ENCODE peak calls at places on chromosome 13, in six cellular contexts. B is lower lobe of right lung, F is A549, U is psoas muscle, M is fibroblast of lung, E is lung. H is an unnamed sample. For H3K4me1, the result is how much of the 10 kb centered on the place peaks cover.

GRCh38 chr13:67518785-67519184 is 288.6 kb upstream of the PCDH9 start:
- DNase-seq in B (no peak), F (no peak), U (no peak), M (no peak), E (no peak), H (no peak)

GRCh38 chr13:39603424-39603947 is 493 bp upstream of the LHFPL6 start:
- DNase-seq in B (no peak), F (peak), U (no peak), M (peak), E (peak), H (no peak)

GRCh38 chr13:75512253-75512652 is 25.4 kb downstream of the COMMD6 start:
- DNase-seq in B (no peak), F (no peak), U (no peak), M (no peak), E (no peak), H (no peak)

GRCh38 chr13:19881641-19882040 is 18.2 kb upstream of the ZMYM5 start:
- DNase-seq in B (no peak), F (no peak), U (no peak), M (no peak), E (no peak), H (no peak)

GRCh38 chr13:73171242-73171641 is 112.4 kb downstream of the KLF5 start:
- DNase-seq in B (no peak), F (no peak), U (no peak), M (no peak), E (no peak), H (no peak)

GRCh38 chr13:24032252-24032651 is 128.3 kb upstream of the SPATA13 start:
- DNase-seq in B (no peak), F (no peak), U (no peak), M (peak), E (peak), H (no peak)

GRCh38 chr13:98333481-98333880 is 156.4 kb upstream of the RNF113B start:
- DNase-seq in B (no peak), F (no peak), U (no peak), M (no peak), E (no peak), H (no peak)

GRCh38 chr13:23378009-23378632 is 55.4 kb downstream of the SACS start:
- DNase-seq in B (no peak), F (peak), U (no peak), M (peak), E (no peak), H (no peak)

GRCh38 chr13:30115257-30115600 is 192.1 kb downstream of the KATNAL1 start:
- DNase-seq in B (no peak), F (no peak), U (no peak), M (no peak), E (no peak), H (no peak)

GRCh38 chr13:112756967-112757758 is 67.3 kb downstream of the ATP11A start:
- DNase-seq in B (no peak), F (no peak), U (peak), M (no peak), E (no peak), H (no peak)

GRCh38 chr13:21079761-21080730 is 18.7 kb upstream of the LATS2 start:
- DNase-seq in B (no peak), F (no peak), U (no peak), M (peak), E (no peak), H (no peak)

GRCh38 chr13:80001510-80001842 is 339.4 kb downstream of the SPRY2 start:
- DNase-seq in B (no peak), F (no peak), U (no peak), M (no peak), E (no peak), H (no peak)

GRCh38 chr13:28179974-28180373 is 41.6 kb downstream of the PAN3 start:
- DNase-seq in B (no peak), F (no peak), U (no peak), M (no peak), E (no peak), H (no peak)

GRCh38 chr13:26983533-26984315 is 187.9 kb downstream of the USP12 start:
- DNase-seq in B (no peak), F (no peak), U (no peak), M (peak), E (no peak), H (no peak)

GRCh38 chr13:35891973-35892441 is 239.2 kb downstream of the DCLK1 start:
- DNase-seq in B (no peak), F (peak), U (no peak), M (peak), E (peak), H (no peak)

GRCh38 chr13:29993716-29994488 is 143.5 kb upstream of the UBL3 start:
- DNase-seq in B (no peak), F (no peak), U (no peak), M (peak), E (no peak), H (no peak)

GRCh38 chr13:85266771-85267170 is 532.4 kb downstream of the SLITRK6 start:
- DNase-seq in B (no peak), F (no peak), U (no peak), M (no peak), E (no peak), H (no peak)

GRCh38 chr13:41411536-41411935 is 45.8 kb upstream of the RGCC start:
- DNase-seq in B (no peak), F (peak), U (no peak), M (peak), E (no peak), H (no peak)

GRCh38 chr13:27463500-27463899 is 13.1 kb upstream of the MTIF3 start:
- DNase-seq in B (no peak), F (no peak), U (no peak), M (no peak), E (no peak), H (no peak)

GRCh38 chr13:91596832-91597231 is 198.4 kb downstream of the GPC5 start:
- DNase-seq in B (no peak), F (no peak), U (no peak), M (no peak), E (no peak), H (no peak)

GRCh38 chr13:103812558-103812957 is 746.3 kb upstream of the SLC10A2 start:
- DNase-seq in B (no peak), F (no peak), U (no peak), M (no peak), E (no peak), H (no peak)

GRCh38 chr13:78326608-78327007 is 276.7 kb downstream of the POU4F1 start:
- DNase-seq in B (no peak), F (no peak), U (no peak), M (peak), E (no peak), H (peak)

GRCh38 chr13:40254394-40254793 is 412.0 kb downstream of the FOXO1 start:
- DNase-seq in B (no peak), F (peak), U (no peak), M (peak), E (no peak), H (no peak)

GRCh38 chr13:90760639-90761038 is 586.8 kb upstream of the MIR17HG start:
- DNase-seq in B (no peak), F (no peak), U (no peak), M (no peak), E (no peak), H (no peak)

GRCh38 chr13:39777527-39778061 is 122.1 kb downstream of the COG6 start:
- DNase-seq in B (no peak), F (peak), U (no peak), M (peak), E (no peak), H (no peak)

DNA sequence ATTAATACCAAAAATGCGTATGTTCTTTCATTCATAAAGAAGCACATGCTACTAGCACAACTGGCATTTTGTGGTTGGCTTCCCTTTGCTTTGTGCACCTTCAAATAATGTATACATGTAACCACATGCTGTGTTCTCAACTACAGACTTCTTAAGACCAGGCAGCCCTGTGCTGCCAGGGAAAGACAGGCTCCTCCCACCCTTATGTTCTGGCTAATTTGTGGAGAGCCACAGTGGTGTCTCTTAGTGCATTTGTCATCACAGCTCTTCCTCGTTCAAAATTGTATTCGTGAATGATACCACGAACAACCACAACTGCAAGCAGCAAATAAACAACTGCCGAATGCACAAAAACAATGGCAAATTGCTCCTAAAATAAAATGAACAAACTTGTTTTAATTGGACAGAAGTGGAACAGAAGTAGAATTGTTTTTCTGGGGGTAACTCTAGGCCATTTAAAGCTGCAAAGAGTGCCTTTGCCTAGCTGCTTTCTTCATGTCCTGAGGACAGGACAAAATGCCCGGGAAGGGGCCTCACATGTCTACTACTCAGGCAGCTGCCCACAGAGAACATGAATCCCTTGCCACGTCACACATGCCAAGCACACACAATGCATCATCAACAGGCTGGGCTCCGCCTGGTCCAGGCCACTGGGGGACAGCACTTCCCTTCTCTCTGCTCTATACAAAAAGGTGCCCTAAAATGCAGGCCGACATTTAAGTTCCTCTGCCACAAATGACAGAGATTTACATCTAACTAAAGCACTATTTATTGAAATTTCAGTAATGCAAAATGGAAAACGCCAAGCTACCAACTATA is 21.7 kb downstream of the IRS2 start:
- DNase-seq in B (no peak), F (no peak), U (peak), M (peak), E (no peak), H (no peak)
- TF ChIP-seq CTCF in B (peak), F (no peak), U (peak), M (no peak), E (no peak), H (peak)

DNA sequence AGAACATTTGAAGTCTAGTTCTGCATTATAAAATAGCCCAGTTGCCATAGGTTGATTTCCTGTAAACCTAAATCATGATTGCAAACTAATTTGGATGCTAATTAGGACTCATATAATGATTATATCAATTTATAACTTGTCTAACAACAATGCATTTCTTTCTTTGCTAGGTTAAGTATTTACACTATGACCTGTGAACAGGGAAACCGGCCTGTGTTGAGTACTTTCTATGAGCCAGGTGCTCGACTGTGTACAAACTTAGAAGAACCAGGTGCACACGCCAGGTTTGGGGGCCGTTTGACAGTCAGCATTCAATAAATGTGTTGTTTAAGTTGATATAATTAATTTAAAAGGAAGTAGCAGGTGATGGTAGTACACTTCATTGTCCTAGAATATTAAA is 203.1 kb downstream of the TM9SF2 start:
- DNase-seq in B (no peak), F (no peak), U (no peak), M (no peak), E (no peak), H (no peak)
- H3K4me3 ChIP-seq in B (no peak), F (no peak), U (no peak), M (no peak), E (no peak), H (no peak)

GRCh38 chr13:106498158-106498557 is 37.3 kb downstream of the EFNB2 start:
- DNase-seq in B (no peak), F (no peak), U (no peak), M (no peak), E (no peak), H (no peak)

GRCh38 chr13:106499113-106499512 is 36.3 kb downstream of the EFNB2 start:
- DNase-seq in B (no peak), F (no peak), U (no peak), M (peak), E (no peak), H (no peak)

GRCh38 chr13:106498571-106498970 is 36.9 kb downstream of the EFNB2 start:
- DNase-seq in B (no peak), F (no peak), U (no peak), M (no peak), E (no peak), H (no peak)

GRCh38 chr13:106500450-106500849 is 35.0 kb downstream of the EFNB2 start:
- DNase-seq in B (no peak), F (no peak), U (no peak), M (peak), E (no peak), H (no peak)

DNA sequence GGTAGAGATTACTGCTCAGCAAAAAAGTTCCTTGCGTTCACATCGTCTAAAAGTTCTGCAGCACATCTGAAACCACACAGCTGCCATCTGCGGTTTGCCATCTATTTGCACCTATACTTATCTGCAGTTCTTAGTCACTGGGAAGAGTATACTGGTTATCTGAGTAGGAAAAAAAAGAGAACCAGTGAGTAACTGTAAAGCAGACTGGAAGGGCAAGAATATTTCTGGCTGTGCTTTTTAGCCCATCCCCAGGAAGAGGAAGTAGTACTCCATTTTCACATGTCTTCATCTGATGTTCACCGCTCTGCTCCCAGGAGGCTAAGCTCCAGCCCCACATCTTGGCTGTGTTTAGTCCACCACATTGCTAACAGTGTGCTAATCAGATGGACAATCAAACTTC is 35.6 kb downstream of the EFNB2 start:
- DNase-seq in B (no peak), F (no peak), U (no peak), M (peak), E (no peak), H (no peak)
- H3K4me1 ChIP-seq in B (under half), F (under half), U (half or more), M (under half), E (under half), H (half or more)

DNA sequence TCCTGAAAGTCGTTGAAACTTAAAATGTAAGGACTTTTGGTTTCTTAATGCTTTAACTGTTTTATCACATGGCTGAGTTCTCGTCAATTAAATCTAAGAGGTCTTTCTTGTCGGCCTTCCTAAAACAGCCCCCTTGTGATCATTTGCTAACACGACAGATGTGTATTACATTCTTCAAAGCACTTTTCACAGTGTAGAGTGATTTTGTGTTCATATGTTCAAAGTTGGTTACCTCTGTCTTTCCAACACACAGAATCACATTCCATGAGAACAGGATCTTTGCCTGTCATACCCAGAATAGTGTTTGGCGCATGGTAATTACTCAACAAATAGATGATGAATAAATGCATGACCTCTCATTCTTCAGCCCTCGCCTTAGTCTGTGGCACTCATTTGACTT is 1.1 kb downstream of the GTF2F2 start:
- DNase-seq in B (no peak), F (peak), U (no peak), M (peak), E (no peak), H (no peak)
- TF ChIP-seq CTCF in B (no peak), F (no peak), U (no peak), M (peak), E (no peak), H (peak)

GRCh38 chr13:32409561-32410440 is 18.1 kb downstream of the N4BP2L1 start:
- DNase-seq in B (no peak), F (no peak), U (peak), M (peak), E (no peak), H (peak)
- H3K4me3 ChIP-seq in B (no peak), F (no peak), U (no peak), M (no peak), E (no peak), H (no peak)

GRCh38 chr13:113852536-113853517 is 11.0 kb downstream of the GAS6 start:
- DNase-seq in B (peak), F (no peak), U (peak), M (no peak), E (no peak), H (no peak)

GRCh38 chr13:113855012-113855921 is 8.6 kb downstream of the GAS6 start:
- DNase-seq in B (peak), F (no peak), U (peak), M (no peak), E (no peak), H (no peak)

GRCh38 chr13:113855931-113856715 is 7.8 kb downstream of the GAS6 start:
- DNase-seq in B (peak), F (no peak), U (no peak), M (no peak), E (no peak), H (no peak)

GRCh38 chr13:113853518-113854237 is 10.2 kb downstream of the GAS6 start:
- DNase-seq in B (peak), F (no peak), U (peak), M (no peak), E (no peak), H (no peak)

DNA sequence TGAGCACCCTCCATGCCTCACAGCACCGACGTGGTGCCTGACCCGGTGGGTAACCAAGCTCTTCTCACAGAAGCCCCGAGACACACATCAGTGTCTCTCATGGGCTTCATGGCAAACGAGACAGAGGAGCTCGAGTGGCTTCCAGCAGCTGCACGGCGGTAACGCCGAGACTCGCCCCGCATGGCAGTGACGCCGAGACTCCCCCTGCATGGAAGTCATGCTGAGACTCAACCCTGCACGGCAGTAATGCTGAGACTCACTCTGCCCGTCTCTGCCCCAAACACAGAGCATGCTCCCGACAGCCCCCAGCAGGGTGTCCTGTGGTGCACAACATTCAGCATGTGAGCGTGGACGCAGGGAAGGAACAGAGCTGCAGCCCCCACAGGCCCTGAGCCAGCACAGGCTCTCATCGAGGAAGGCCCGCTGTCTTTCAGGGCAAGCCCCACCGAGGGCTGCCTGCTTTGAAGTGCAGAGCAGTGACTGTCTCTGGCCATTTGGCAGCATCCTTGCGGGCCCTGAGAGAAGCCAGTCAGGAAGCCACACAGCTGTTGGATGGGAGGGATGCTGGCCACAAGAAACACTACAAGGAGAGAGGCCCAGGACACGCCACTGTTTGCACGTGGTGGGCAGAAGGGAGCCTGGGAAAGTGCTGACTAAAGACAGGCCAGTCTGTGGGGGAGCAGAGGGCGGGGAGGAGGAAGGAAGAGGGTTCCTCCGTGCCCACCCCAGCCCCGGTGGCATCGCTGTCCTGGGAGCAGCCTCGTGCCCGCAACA is 9.5 kb downstream of the GAS6 start:
- DNase-seq in B (peak), F (no peak), U (peak), M (peak), E (no peak), H (no peak)
- H3K4me1 ChIP-seq in B (half or more), F (under half), U (half or more), M (under half), E (under half), H (under half)

GRCh38 chr13:101013245-101013644 is 338.6 kb upstream of the TMTC4 start:
- DNase-seq in B (no peak), F (no peak), U (no peak), M (no peak), E (no peak), H (no peak)

GRCh38 chr13:101018720-101019119 is 344.1 kb upstream of the TMTC4 start:
- DNase-seq in B (no peak), F (peak), U (no peak), M (peak), E (no peak), H (no peak)

GRCh38 chr13:101019126-101019525 is 344.5 kb upstream of the TMTC4 start:
- DNase-seq in B (no peak), F (no peak), U (no peak), M (peak), E (no peak), H (no peak)
- TF ChIP-seq CTCF in B (no peak), F (no peak), U (no peak), M (no peak), E (no peak), H (no peak)

GRCh38 chr13:46388308-46388707 is 1.3 kb upstream of the RUBCNL start:
- DNase-seq in B (no peak), F (no peak), U (no peak), M (no peak), E (no peak), H (no peak)

GRCh38 chr13:46386996-46387851 is at the start of gene RUBCNL:
- DNase-seq in B (peak), F (peak), U (peak), M (peak), E (no peak), H (peak)

GRCh38 chr13:46389985-46390384 is 2.9 kb upstream of the RUBCNL start:
- DNase-seq in B (peak), F (no peak), U (peak), M (no peak), E (no peak), H (no peak)

GRCh38 chr13:46389457-46389856 is 2.4 kb upstream of the RUBCNL start:
- DNase-seq in B (no peak), F (no peak), U (no peak), M (no peak), E (no peak), H (no peak)

DNA sequence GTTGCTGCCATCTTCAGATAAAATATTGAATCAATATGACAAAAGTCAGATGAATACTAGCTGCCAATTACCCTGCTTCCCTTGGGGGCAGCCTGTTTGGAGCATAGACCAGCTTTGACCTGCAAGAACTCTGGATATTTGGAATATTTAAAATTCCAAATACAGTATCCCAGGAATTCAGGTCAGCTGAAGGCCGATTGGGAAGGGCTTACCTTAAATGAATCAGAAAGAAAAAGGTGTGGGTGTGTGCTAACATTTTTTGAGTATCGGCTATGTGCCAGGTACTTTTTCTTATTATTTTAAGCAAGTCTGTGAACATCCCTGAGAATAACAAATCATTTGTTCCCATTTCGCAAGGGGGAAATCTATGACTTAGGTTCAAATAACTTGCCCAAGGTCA is 1.8 kb upstream of the RUBCNL start:
- DNase-seq in B (no peak), F (no peak), U (no peak), M (no peak), E (no peak), H (no peak)
- H3K4me3 ChIP-seq in B (no peak), F (no peak), U (no peak), M (no peak), E (no peak), H (no peak)